ENCODE peak calls at places on chromosomes 3 and 15, in six cellular contexts. One of them, this sample, is unnamed.

GRCh38 chr3:71972031-71972430 is 187.1 kb upstream of the PROK2 start:
- DNase-seq in GM19239: no peak
- DNase-seq in effector memory CD4-positive, alpha-beta T cell: no peak
- DNase-seq in stimulated activated CD8-positive, alpha-beta memory T cell treated with anti-CD3 and anti-CD28 coated beads, Interleukin-15, amount 100 ng/mL, for 4 hours: no peak
- DNase-seq in NCI-H510A treated with DMSO at 0.1 percent for 48 hours: no peak
- DNase-seq in NCI-H1092 treated with DMSO at 0.1 percent for 48 hours: no peak
- DNase-seq in this sample: no peak

GRCh38 chr3:133208184-133208583 is 170.0 kb downstream of the TMEM108 start:
- DNase-seq in GM19239: no peak
- DNase-seq in effector memory CD4-positive, alpha-beta T cell: no peak
- DNase-seq in stimulated activated CD8-positive, alpha-beta memory T cell treated with anti-CD3 and anti-CD28 coated beads, Interleukin-15, amount 100 ng/mL, for 4 hours: no peak
- DNase-seq in NCI-H510A treated with DMSO at 0.1 percent for 48 hours: peak; percentile 29
- DNase-seq in NCI-H1092 treated with DMSO at 0.1 percent for 48 hours: peak; percentile 10
- DNase-seq in this sample: no peak

GRCh38 chr3:171156455-171157005 is 130.0 kb upstream of the SLC2A2 start:
- DNase-seq in GM19239: no peak
- DNase-seq in effector memory CD4-positive, alpha-beta T cell: no peak
- DNase-seq in stimulated activated CD8-positive, alpha-beta memory T cell treated with anti-CD3 and anti-CD28 coated beads, Interleukin-15, amount 100 ng/mL, for 4 hours: no peak
- DNase-seq in NCI-H510A treated with DMSO at 0.1 percent for 48 hours: no peak
- DNase-seq in NCI-H1092 treated with DMSO at 0.1 percent for 48 hours: no peak
- DNase-seq in this sample: no peak

GRCh38 chr3:185084402-185084801 is 68.5 kb downstream of the C3orf70 start:
- DNase-seq in GM19239: no peak
- DNase-seq in effector memory CD4-positive, alpha-beta T cell: no peak
- DNase-seq in stimulated activated CD8-positive, alpha-beta memory T cell treated with anti-CD3 and anti-CD28 coated beads, Interleukin-15, amount 100 ng/mL, for 4 hours: no peak
- DNase-seq in NCI-H510A treated with DMSO at 0.1 percent for 48 hours: no peak
- DNase-seq in NCI-H1092 treated with DMSO at 0.1 percent for 48 hours: no peak
- DNase-seq in this sample: no peak

GRCh38 chr15:28881170-28881569 is 4.6 kb upstream of the APBA2 start:
- DNase-seq in GM19239: no peak
- DNase-seq in effector memory CD4-positive, alpha-beta T cell: no peak
- DNase-seq in stimulated activated CD8-positive, alpha-beta memory T cell treated with anti-CD3 and anti-CD28 coated beads, Interleukin-15, amount 100 ng/mL, for 4 hours: no peak
- DNase-seq in NCI-H510A treated with DMSO at 0.1 percent for 48 hours: no peak
- DNase-seq in NCI-H1092 treated with DMSO at 0.1 percent for 48 hours: no peak
- DNase-seq in this sample: no peak

GRCh38 chr15:40256642-40257235 is 17.9 kb downstream of the PAK6 start:
- DNase-seq in GM19239: no peak
- DNase-seq in effector memory CD4-positive, alpha-beta T cell: no peak
- DNase-seq in stimulated activated CD8-positive, alpha-beta memory T cell treated with anti-CD3 and anti-CD28 coated beads, Interleukin-15, amount 100 ng/mL, for 4 hours: no peak
- DNase-seq in NCI-H510A treated with DMSO at 0.1 percent for 48 hours: no peak
- DNase-seq in NCI-H1092 treated with DMSO at 0.1 percent for 48 hours: no peak
- DNase-seq in this sample: no peak

GRCh38 chr15:42090375-42090774 is 4.0 kb downstream of the PLA2G4D start:
- DNase-seq in GM19239: no peak
- DNase-seq in effector memory CD4-positive, alpha-beta T cell: no peak
- DNase-seq in stimulated activated CD8-positive, alpha-beta memory T cell treated with anti-CD3 and anti-CD28 coated beads, Interleukin-15, amount 100 ng/mL, for 4 hours: no peak
- DNase-seq in NCI-H510A treated with DMSO at 0.1 percent for 48 hours: no peak
- DNase-seq in NCI-H1092 treated with DMSO at 0.1 percent for 48 hours: no peak
- DNase-seq in this sample: no peak

GRCh38 chr3:51975857-51976549 is 1.1 kb downstream of the ABHD14A start:
- DNase-seq in GM19239: no peak
- DNase-seq in effector memory CD4-positive, alpha-beta T cell: no peak
- DNase-seq in stimulated activated CD8-positive, alpha-beta memory T cell treated with anti-CD3 and anti-CD28 coated beads, Interleukin-15, amount 100 ng/mL, for 4 hours: no peak
- DNase-seq in NCI-H510A treated with DMSO at 0.1 percent for 48 hours: no peak
- DNase-seq in NCI-H1092 treated with DMSO at 0.1 percent for 48 hours: peak; percentile 78
- DNase-seq in this sample: no peak

GRCh38 chr15:26983822-26984221 is 12.8 kb downstream of the GABRG3 start:
- DNase-seq in GM19239: no peak
- DNase-seq in effector memory CD4-positive, alpha-beta T cell: no peak
- DNase-seq in stimulated activated CD8-positive, alpha-beta memory T cell treated with anti-CD3 and anti-CD28 coated beads, Interleukin-15, amount 100 ng/mL, for 4 hours: no peak
- DNase-seq in NCI-H510A treated with DMSO at 0.1 percent for 48 hours: no peak
- DNase-seq in NCI-H1092 treated with DMSO at 0.1 percent for 48 hours: no peak
- DNase-seq in this sample: no peak

GRCh38 chr3:197309528-197310361 is 11.3 kb upstream of the DLG1 start:
- DNase-seq in GM19239: no peak
- DNase-seq in effector memory CD4-positive, alpha-beta T cell: no peak
- DNase-seq in stimulated activated CD8-positive, alpha-beta memory T cell treated with anti-CD3 and anti-CD28 coated beads, Interleukin-15, amount 100 ng/mL, for 4 hours: no peak
- DNase-seq in NCI-H510A treated with DMSO at 0.1 percent for 48 hours: no peak
- DNase-seq in NCI-H1092 treated with DMSO at 0.1 percent for 48 hours: no peak
- DNase-seq in this sample: no peak

GRCh38 chr3:104149154-104149553 is 1217.6 kb upstream of the ALCAM start:
- DNase-seq in GM19239: no peak
- DNase-seq in effector memory CD4-positive, alpha-beta T cell: no peak
- DNase-seq in stimulated activated CD8-positive, alpha-beta memory T cell treated with anti-CD3 and anti-CD28 coated beads, Interleukin-15, amount 100 ng/mL, for 4 hours: no peak
- DNase-seq in NCI-H510A treated with DMSO at 0.1 percent for 48 hours: no peak
- DNase-seq in NCI-H1092 treated with DMSO at 0.1 percent for 48 hours: no peak
- DNase-seq in this sample: no peak

GRCh38 chr15:93018574-93018973 is 70.4 kb downstream of the RGMA start:
- DNase-seq in GM19239: no peak
- DNase-seq in effector memory CD4-positive, alpha-beta T cell: no peak
- DNase-seq in stimulated activated CD8-positive, alpha-beta memory T cell treated with anti-CD3 and anti-CD28 coated beads, Interleukin-15, amount 100 ng/mL, for 4 hours: no peak
- DNase-seq in NCI-H510A treated with DMSO at 0.1 percent for 48 hours: no peak
- DNase-seq in NCI-H1092 treated with DMSO at 0.1 percent for 48 hours: no peak
- DNase-seq in this sample: no peak

GRCh38 chr3:13235079-13235478 is 161.8 kb upstream of the IQSEC1 start:
- DNase-seq in GM19239: peak; percentile 35
- DNase-seq in effector memory CD4-positive, alpha-beta T cell: no peak
- DNase-seq in stimulated activated CD8-positive, alpha-beta memory T cell treated with anti-CD3 and anti-CD28 coated beads, Interleukin-15, amount 100 ng/mL, for 4 hours: no peak
- DNase-seq in NCI-H510A treated with DMSO at 0.1 percent for 48 hours: no peak
- DNase-seq in NCI-H1092 treated with DMSO at 0.1 percent for 48 hours: peak; percentile 5
- DNase-seq in this sample: no peak

GRCh38 chr3:39183231-39184080 is 8.9 kb downstream of the XIRP1 start:
- DNase-seq in GM19239: no peak
- DNase-seq in effector memory CD4-positive, alpha-beta T cell: no peak
- DNase-seq in stimulated activated CD8-positive, alpha-beta memory T cell treated with anti-CD3 and anti-CD28 coated beads, Interleukin-15, amount 100 ng/mL, for 4 hours: no peak
- DNase-seq in NCI-H510A treated with DMSO at 0.1 percent for 48 hours: peak; percentile 29
- DNase-seq in NCI-H1092 treated with DMSO at 0.1 percent for 48 hours: no peak
- DNase-seq in this sample: no peak

GRCh38 chr15:86362556-86362955 is 282.9 kb downstream of the AGBL1 start:
- DNase-seq in GM19239: no peak
- DNase-seq in effector memory CD4-positive, alpha-beta T cell: no peak
- DNase-seq in stimulated activated CD8-positive, alpha-beta memory T cell treated with anti-CD3 and anti-CD28 coated beads, Interleukin-15, amount 100 ng/mL, for 4 hours: no peak
- DNase-seq in NCI-H510A treated with DMSO at 0.1 percent for 48 hours: no peak
- DNase-seq in NCI-H1092 treated with DMSO at 0.1 percent for 48 hours: no peak
- DNase-seq in this sample: no peak

GRCh38 chr3:21542656-21543379 is 208.2 kb downstream of the ZNF385D start:
- DNase-seq in GM19239: no peak
- DNase-seq in effector memory CD4-positive, alpha-beta T cell: no peak
- DNase-seq in stimulated activated CD8-positive, alpha-beta memory T cell treated with anti-CD3 and anti-CD28 coated beads, Interleukin-15, amount 100 ng/mL, for 4 hours: no peak
- DNase-seq in NCI-H510A treated with DMSO at 0.1 percent for 48 hours: no peak
- DNase-seq in NCI-H1092 treated with DMSO at 0.1 percent for 48 hours: no peak
- DNase-seq in this sample: no peak

GRCh38 chr3:72728958-72729467 is 119.2 kb downstream of the SHQ1 start:
- DNase-seq in GM19239: no peak
- DNase-seq in effector memory CD4-positive, alpha-beta T cell: no peak
- DNase-seq in stimulated activated CD8-positive, alpha-beta memory T cell treated with anti-CD3 and anti-CD28 coated beads, Interleukin-15, amount 100 ng/mL, for 4 hours: no peak
- DNase-seq in NCI-H510A treated with DMSO at 0.1 percent for 48 hours: peak; percentile 21
- DNase-seq in NCI-H1092 treated with DMSO at 0.1 percent for 48 hours: no peak
- DNase-seq in this sample: no peak

GRCh38 chr3:191894406-191894805 is 433.4 kb downstream of the PYDC2 start:
- DNase-seq in GM19239: no peak
- DNase-seq in effector memory CD4-positive, alpha-beta T cell: no peak
- DNase-seq in stimulated activated CD8-positive, alpha-beta memory T cell treated with anti-CD3 and anti-CD28 coated beads, Interleukin-15, amount 100 ng/mL, for 4 hours: no peak
- DNase-seq in NCI-H510A treated with DMSO at 0.1 percent for 48 hours: no peak
- DNase-seq in NCI-H1092 treated with DMSO at 0.1 percent for 48 hours: no peak
- DNase-seq in this sample: no peak

GRCh38 chr3:129592362-129593150 is 13.9 kb downstream of the PLXND1 start:
- DNase-seq in GM19239: no peak
- DNase-seq in effector memory CD4-positive, alpha-beta T cell: no peak
- DNase-seq in stimulated activated CD8-positive, alpha-beta memory T cell treated with anti-CD3 and anti-CD28 coated beads, Interleukin-15, amount 100 ng/mL, for 4 hours: no peak
- DNase-seq in NCI-H510A treated with DMSO at 0.1 percent for 48 hours: peak; percentile 20
- DNase-seq in NCI-H1092 treated with DMSO at 0.1 percent for 48 hours: no peak
- DNase-seq in this sample: no peak

GRCh38 chr15:60004846-60005351 is 788 bp downstream of the FOXB1 start:
- DNase-seq in GM19239: no peak
- DNase-seq in effector memory CD4-positive, alpha-beta T cell: no peak
- DNase-seq in stimulated activated CD8-positive, alpha-beta memory T cell treated with anti-CD3 and anti-CD28 coated beads, Interleukin-15, amount 100 ng/mL, for 4 hours: no peak
- DNase-seq in NCI-H510A treated with DMSO at 0.1 percent for 48 hours: no peak
- DNase-seq in NCI-H1092 treated with DMSO at 0.1 percent for 48 hours: peak; percentile 12
- DNase-seq in this sample: no peak

GRCh38 chr3:11711826-11712225 is 68.1 kb upstream of the VGLL4 start:
- DNase-seq in GM19239: no peak
- DNase-seq in effector memory CD4-positive, alpha-beta T cell: no peak
- DNase-seq in stimulated activated CD8-positive, alpha-beta memory T cell treated with anti-CD3 and anti-CD28 coated beads, Interleukin-15, amount 100 ng/mL, for 4 hours: no peak
- DNase-seq in NCI-H510A treated with DMSO at 0.1 percent for 48 hours: no peak
- DNase-seq in NCI-H1092 treated with DMSO at 0.1 percent for 48 hours: no peak
- DNase-seq in this sample: no peak

GRCh38 chr15:100712226-100712625 is 109.8 kb downstream of the ASB7 start:
- DNase-seq in GM19239: no peak
- DNase-seq in effector memory CD4-positive, alpha-beta T cell: no peak
- DNase-seq in stimulated activated CD8-positive, alpha-beta memory T cell treated with anti-CD3 and anti-CD28 coated beads, Interleukin-15, amount 100 ng/mL, for 4 hours: no peak
- DNase-seq in NCI-H510A treated with DMSO at 0.1 percent for 48 hours: no peak
- DNase-seq in NCI-H1092 treated with DMSO at 0.1 percent for 48 hours: no peak
- DNase-seq in this sample: no peak

GRCh38 chr15:94164202-94164807 is 67.1 kb upstream of the MCTP2 start:
- DNase-seq in GM19239: peak; percentile 16
- DNase-seq in effector memory CD4-positive, alpha-beta T cell: peak; percentile 19
- DNase-seq in stimulated activated CD8-positive, alpha-beta memory T cell treated with anti-CD3 and anti-CD28 coated beads, Interleukin-15, amount 100 ng/mL, for 4 hours: no peak
- DNase-seq in NCI-H510A treated with DMSO at 0.1 percent for 48 hours: peak; percentile 37
- DNase-seq in NCI-H1092 treated with DMSO at 0.1 percent for 48 hours: peak; percentile 59
- DNase-seq in this sample: no peak

GRCh38 chr15:53586815-53587214 is 172.6 kb downstream of the WDR72 start:
- DNase-seq in GM19239: peak; percentile 17
- DNase-seq in effector memory CD4-positive, alpha-beta T cell: no peak
- DNase-seq in stimulated activated CD8-positive, alpha-beta memory T cell treated with anti-CD3 and anti-CD28 coated beads, Interleukin-15, amount 100 ng/mL, for 4 hours: no peak
- DNase-seq in NCI-H510A treated with DMSO at 0.1 percent for 48 hours: no peak
- DNase-seq in NCI-H1092 treated with DMSO at 0.1 percent for 48 hours: no peak
- DNase-seq in this sample: no peak

GRCh38 chr3:64502284-64502683 is 185.5 kb downstream of the ADAMTS9 start:
- DNase-seq in GM19239: no peak
- DNase-seq in effector memory CD4-positive, alpha-beta T cell: no peak
- DNase-seq in stimulated activated CD8-positive, alpha-beta memory T cell treated with anti-CD3 and anti-CD28 coated beads, Interleukin-15, amount 100 ng/mL, for 4 hours: no peak
- DNase-seq in NCI-H510A treated with DMSO at 0.1 percent for 48 hours: no peak
- DNase-seq in NCI-H1092 treated with DMSO at 0.1 percent for 48 hours: no peak
- DNase-seq in this sample: no peak

GRCh38 chr3:33980252-33980651 is 181.8 kb downstream of the PDCD6IP start:
- DNase-seq in GM19239: no peak
- DNase-seq in effector memory CD4-positive, alpha-beta T cell: no peak
- DNase-seq in stimulated activated CD8-positive, alpha-beta memory T cell treated with anti-CD3 and anti-CD28 coated beads, Interleukin-15, amount 100 ng/mL, for 4 hours: no peak
- DNase-seq in NCI-H510A treated with DMSO at 0.1 percent for 48 hours: peak; percentile 20
- DNase-seq in NCI-H1092 treated with DMSO at 0.1 percent for 48 hours: peak; percentile 12
- DNase-seq in this sample: no peak

GRCh38 chr3:114789803-114790202 is 357.3 kb downstream of the ZBTB20 start:
- DNase-seq in GM19239: no peak
- DNase-seq in effector memory CD4-positive, alpha-beta T cell: no peak
- DNase-seq in stimulated activated CD8-positive, alpha-beta memory T cell treated with anti-CD3 and anti-CD28 coated beads, Interleukin-15, amount 100 ng/mL, for 4 hours: no peak
- DNase-seq in NCI-H510A treated with DMSO at 0.1 percent for 48 hours: peak; percentile 5
- DNase-seq in NCI-H1092 treated with DMSO at 0.1 percent for 48 hours: no peak
- DNase-seq in this sample: no peak

GRCh38 chr3:45664558-45664957 is 24.6 kb upstream of the SACM1L start:
- DNase-seq in GM19239: peak; percentile 54
- DNase-seq in effector memory CD4-positive, alpha-beta T cell: peak; percentile 34
- DNase-seq in stimulated activated CD8-positive, alpha-beta memory T cell treated with anti-CD3 and anti-CD28 coated beads, Interleukin-15, amount 100 ng/mL, for 4 hours: peak; percentile 49
- DNase-seq in NCI-H510A treated with DMSO at 0.1 percent for 48 hours: no peak
- DNase-seq in NCI-H1092 treated with DMSO at 0.1 percent for 48 hours: no peak
- DNase-seq in this sample: no peak

GRCh38 chr3:97896547-97896946 is 74.7 kb downstream of the CRYBG3 start:
- DNase-seq in GM19239: no peak
- DNase-seq in effector memory CD4-positive, alpha-beta T cell: no peak
- DNase-seq in stimulated activated CD8-positive, alpha-beta memory T cell treated with anti-CD3 and anti-CD28 coated beads, Interleukin-15, amount 100 ng/mL, for 4 hours: no peak
- DNase-seq in NCI-H510A treated with DMSO at 0.1 percent for 48 hours: no peak
- DNase-seq in NCI-H1092 treated with DMSO at 0.1 percent for 48 hours: no peak
- DNase-seq in this sample: no peak

GRCh38 chr3:136544532-136544931 is 207.6 kb downstream of the STAG1 start:
- DNase-seq in GM19239: no peak
- DNase-seq in effector memory CD4-positive, alpha-beta T cell: no peak
- DNase-seq in stimulated activated CD8-positive, alpha-beta memory T cell treated with anti-CD3 and anti-CD28 coated beads, Interleukin-15, amount 100 ng/mL, for 4 hours: no peak
- DNase-seq in NCI-H510A treated with DMSO at 0.1 percent for 48 hours: no peak
- DNase-seq in NCI-H1092 treated with DMSO at 0.1 percent for 48 hours: no peak
- DNase-seq in this sample: no peak

GRCh38 chr3:193656878-193657282 is 63.9 kb downstream of the OPA1 start:
- DNase-seq in GM19239: no peak
- DNase-seq in effector memory CD4-positive, alpha-beta T cell: no peak
- DNase-seq in stimulated activated CD8-positive, alpha-beta memory T cell treated with anti-CD3 and anti-CD28 coated beads, Interleukin-15, amount 100 ng/mL, for 4 hours: no peak
- DNase-seq in NCI-H510A treated with DMSO at 0.1 percent for 48 hours: no peak
- DNase-seq in NCI-H1092 treated with DMSO at 0.1 percent for 48 hours: no peak
- DNase-seq in this sample: no peak

GRCh38 chr3:13378155-13378554 is 42.0 kb downstream of the NUP210 start:
- DNase-seq in GM19239: no peak
- DNase-seq in effector memory CD4-positive, alpha-beta T cell: no peak
- DNase-seq in stimulated activated CD8-positive, alpha-beta memory T cell treated with anti-CD3 and anti-CD28 coated beads, Interleukin-15, amount 100 ng/mL, for 4 hours: no peak
- DNase-seq in NCI-H510A treated with DMSO at 0.1 percent for 48 hours: no peak
- DNase-seq in NCI-H1092 treated with DMSO at 0.1 percent for 48 hours: no peak
- DNase-seq in this sample: no peak

GRCh38 chr15:79179597-79179996 is 89.0 kb upstream of the RASGRF1 start:
- DNase-seq in GM19239: no peak
- DNase-seq in effector memory CD4-positive, alpha-beta T cell: no peak
- DNase-seq in stimulated activated CD8-positive, alpha-beta memory T cell treated with anti-CD3 and anti-CD28 coated beads, Interleukin-15, amount 100 ng/mL, for 4 hours: no peak
- DNase-seq in NCI-H510A treated with DMSO at 0.1 percent for 48 hours: no peak
- DNase-seq in NCI-H1092 treated with DMSO at 0.1 percent for 48 hours: no peak
- DNase-seq in this sample: no peak

GRCh38 chr3:60890226-60890625 is 361.0 kb downstream of the FHIT start:
- DNase-seq in GM19239: no peak
- DNase-seq in effector memory CD4-positive, alpha-beta T cell: no peak
- DNase-seq in stimulated activated CD8-positive, alpha-beta memory T cell treated with anti-CD3 and anti-CD28 coated beads, Interleukin-15, amount 100 ng/mL, for 4 hours: no peak
- DNase-seq in NCI-H510A treated with DMSO at 0.1 percent for 48 hours: no peak
- DNase-seq in NCI-H1092 treated with DMSO at 0.1 percent for 48 hours: no peak
- DNase-seq in this sample: no peak

GRCh38 chr3:115922681-115923347 is 299.5 kb downstream of the GAP43 start:
- DNase-seq in GM19239: no peak
- DNase-seq in effector memory CD4-positive, alpha-beta T cell: no peak
- DNase-seq in stimulated activated CD8-positive, alpha-beta memory T cell treated with anti-CD3 and anti-CD28 coated beads, Interleukin-15, amount 100 ng/mL, for 4 hours: no peak
- DNase-seq in NCI-H510A treated with DMSO at 0.1 percent for 48 hours: no peak
- DNase-seq in NCI-H1092 treated with DMSO at 0.1 percent for 48 hours: no peak
- DNase-seq in this sample: no peak

GRCh38 chr15:62847900-62848489 is 194.6 kb upstream of the TPM1 start:
- DNase-seq in GM19239: peak; percentile 18
- DNase-seq in effector memory CD4-positive, alpha-beta T cell: peak; percentile 8
- DNase-seq in stimulated activated CD8-positive, alpha-beta memory T cell treated with anti-CD3 and anti-CD28 coated beads, Interleukin-15, amount 100 ng/mL, for 4 hours: no peak
- DNase-seq in NCI-H510A treated with DMSO at 0.1 percent for 48 hours: no peak
- DNase-seq in NCI-H1092 treated with DMSO at 0.1 percent for 48 hours: peak; percentile 9
- DNase-seq in this sample: no peak